ENCODE peak calls at places on chromosomes 5 and 9, in nine cellular contexts. One of them, this sample, is unnamed.

GRCh38 chr5:72224946-72225427 is 95.1 kb downstream of the MRPS27 start:
- DNase-seq in foreskin fibroblast: no peak
- DNase-seq in mammary epithelial cell: no peak
- DNase-seq in WERI-Rb-1: no peak
- DNase-seq in activated CD8-positive, alpha-beta T cell treated with anti-CD3 and anti-CD28 coated beads for 36 hours: no peak
- DNase-seq in body of pancreas: no peak
- DNase-seq in CD8-positive, alpha-beta T cell: no peak
- DNase-seq in tibial nerve: no peak
- DNase-seq in psoas muscle: no peak
- DNase-seq in this sample: no peak

GRCh38 chr5:123819818-123820217 is 307.8 kb downstream of the CSNK1G3 start:
- DNase-seq in foreskin fibroblast: peak
- DNase-seq in mammary epithelial cell: no peak
- DNase-seq in WERI-Rb-1: no peak
- DNase-seq in activated CD8-positive, alpha-beta T cell treated with anti-CD3 and anti-CD28 coated beads for 36 hours: no peak
- DNase-seq in body of pancreas: no peak
- DNase-seq in CD8-positive, alpha-beta T cell: no peak
- DNase-seq in tibial nerve: no peak
- DNase-seq in psoas muscle: no peak
- DNase-seq in this sample: no peak

GRCh38 chr5:39156082-39156481 is 63.3 kb downstream of the FYB1 start:
- DNase-seq in foreskin fibroblast: no peak
- DNase-seq in mammary epithelial cell: no peak
- DNase-seq in WERI-Rb-1: no peak
- DNase-seq in activated CD8-positive, alpha-beta T cell treated with anti-CD3 and anti-CD28 coated beads for 36 hours: no peak
- DNase-seq in body of pancreas: no peak
- DNase-seq in CD8-positive, alpha-beta T cell: no peak
- DNase-seq in tibial nerve: no peak
- DNase-seq in psoas muscle: no peak
- DNase-seq in this sample: no peak

GRCh38 chr9:136007906-136008692 is 46.9 kb upstream of the UBAC1 start:
- DNase-seq in foreskin fibroblast: peak
- DNase-seq in mammary epithelial cell: peak
- DNase-seq in WERI-Rb-1: no peak
- DNase-seq in activated CD8-positive, alpha-beta T cell treated with anti-CD3 and anti-CD28 coated beads for 36 hours: no peak
- DNase-seq in body of pancreas: no peak
- DNase-seq in CD8-positive, alpha-beta T cell: no peak
- DNase-seq in tibial nerve: no peak
- DNase-seq in psoas muscle: no peak
- DNase-seq in this sample: no peak

GRCh38 chr5:146815423-146815822 is 63.1 kb downstream of the PPP2R2B start:
- DNase-seq in foreskin fibroblast: no peak
- DNase-seq in mammary epithelial cell: no peak
- DNase-seq in WERI-Rb-1: no peak
- DNase-seq in activated CD8-positive, alpha-beta T cell treated with anti-CD3 and anti-CD28 coated beads for 36 hours: no peak
- DNase-seq in body of pancreas: no peak
- DNase-seq in CD8-positive, alpha-beta T cell: no peak
- DNase-seq in tibial nerve: no peak
- DNase-seq in psoas muscle: no peak
- DNase-seq in this sample: no peak

GRCh38 chr5:95526871-95527270 is 27.9 kb downstream of the SKIC3 start:
- DNase-seq in foreskin fibroblast: peak
- DNase-seq in mammary epithelial cell: no peak
- DNase-seq in WERI-Rb-1: no peak
- DNase-seq in activated CD8-positive, alpha-beta T cell treated with anti-CD3 and anti-CD28 coated beads for 36 hours: no peak
- DNase-seq in body of pancreas: no peak
- DNase-seq in CD8-positive, alpha-beta T cell: no peak
- DNase-seq in tibial nerve: no peak
- DNase-seq in psoas muscle: no peak
- DNase-seq in this sample: no peak

GRCh38 chr5:54823006-54823405 is 162.4 kb downstream of the ESM1 start:
- DNase-seq in foreskin fibroblast: peak
- DNase-seq in mammary epithelial cell: no peak
- DNase-seq in WERI-Rb-1: no peak
- DNase-seq in activated CD8-positive, alpha-beta T cell treated with anti-CD3 and anti-CD28 coated beads for 36 hours: no peak
- DNase-seq in body of pancreas: no peak
- DNase-seq in CD8-positive, alpha-beta T cell: no peak
- DNase-seq in tibial nerve: no peak
- DNase-seq in psoas muscle: no peak
- DNase-seq in this sample: no peak

GRCh38 chr5:109619661-109620060 is 70.1 kb upstream of the MAN2A1 start:
- DNase-seq in foreskin fibroblast: no peak
- DNase-seq in mammary epithelial cell: no peak
- DNase-seq in WERI-Rb-1: no peak
- DNase-seq in activated CD8-positive, alpha-beta T cell treated with anti-CD3 and anti-CD28 coated beads for 36 hours: no peak
- DNase-seq in body of pancreas: no peak
- DNase-seq in CD8-positive, alpha-beta T cell: no peak
- DNase-seq in tibial nerve: no peak
- DNase-seq in psoas muscle: no peak
- DNase-seq in this sample: no peak

GRCh38 chr5:117088176-117088575 is 513.6 kb upstream of the SEMA6A start:
- DNase-seq in foreskin fibroblast: no peak
- DNase-seq in mammary epithelial cell: no peak
- DNase-seq in WERI-Rb-1: no peak
- DNase-seq in activated CD8-positive, alpha-beta T cell treated with anti-CD3 and anti-CD28 coated beads for 36 hours: no peak
- DNase-seq in body of pancreas: no peak
- DNase-seq in CD8-positive, alpha-beta T cell: no peak
- DNase-seq in tibial nerve: no peak
- DNase-seq in psoas muscle: no peak
- DNase-seq in this sample: no peak

GRCh38 chr9:21585756-21586752 is 103.9 kb upstream of the IFNE start:
- DNase-seq in foreskin fibroblast: peak
- DNase-seq in mammary epithelial cell: no peak
- DNase-seq in WERI-Rb-1: no peak
- DNase-seq in activated CD8-positive, alpha-beta T cell treated with anti-CD3 and anti-CD28 coated beads for 36 hours: no peak
- DNase-seq in body of pancreas: no peak
- DNase-seq in CD8-positive, alpha-beta T cell: no peak
- DNase-seq in tibial nerve: no peak
- DNase-seq in psoas muscle: no peak
- DNase-seq in this sample: no peak
- TF ChIP-seq CTCF in foreskin fibroblast: peak
- TF ChIP-seq CTCF in mammary epithelial cell: peak
- TF ChIP-seq CTCF in WERI-Rb-1: no peak
- TF ChIP-seq CTCF in activated CD8-positive, alpha-beta T cell treated with anti-CD3 and anti-CD28 coated beads for 36 hours: no peak
- TF ChIP-seq CTCF in body of pancreas: no peak
- TF ChIP-seq CTCF in CD8-positive, alpha-beta T cell: no peak
- TF ChIP-seq CTCF in tibial nerve: no peak
- TF ChIP-seq CTCF in psoas muscle: no peak
- TF ChIP-seq CTCF in this sample: no peak

DNA sequence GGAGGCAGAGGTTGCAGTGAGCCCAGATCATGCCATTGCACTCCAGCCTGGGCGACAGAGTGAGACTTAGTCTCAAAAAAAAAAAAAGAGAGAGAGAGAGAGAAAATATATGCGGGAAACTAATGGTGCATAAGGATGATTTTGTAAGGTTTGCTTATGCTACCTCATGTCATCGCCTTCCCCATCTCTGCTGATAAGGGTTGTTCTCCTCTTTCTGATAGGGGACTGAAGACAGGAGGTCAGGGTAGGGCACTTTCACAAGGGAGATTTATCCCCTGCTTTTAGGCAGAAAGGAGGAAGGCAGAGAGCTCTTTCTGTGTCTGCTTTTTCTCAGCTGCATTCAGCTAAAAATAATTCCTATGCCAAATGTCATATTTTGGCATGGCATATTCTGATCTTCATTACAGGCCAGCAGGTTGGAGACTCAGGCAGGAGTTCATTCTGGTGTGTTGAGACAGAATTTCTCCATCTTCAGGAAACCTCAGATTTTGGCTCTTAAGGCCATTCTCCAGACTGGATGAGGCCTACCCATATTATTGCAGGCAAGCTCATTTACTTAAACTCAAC is 220.2 kb downstream of the AUH start:
- DNase-seq in foreskin fibroblast: no peak
- DNase-seq in mammary epithelial cell: no peak
- DNase-seq in WERI-Rb-1: no peak
- DNase-seq in activated CD8-positive, alpha-beta T cell treated with anti-CD3 and anti-CD28 coated beads for 36 hours: no peak
- DNase-seq in body of pancreas: no peak
- DNase-seq in CD8-positive, alpha-beta T cell: no peak
- DNase-seq in tibial nerve: no peak
- DNase-seq in psoas muscle: no peak
- DNase-seq in this sample: no peak
- TF ChIP-seq CTCF in foreskin fibroblast: no peak
- TF ChIP-seq CTCF in mammary epithelial cell: no peak
- TF ChIP-seq CTCF in WERI-Rb-1: no peak
- TF ChIP-seq CTCF in activated CD8-positive, alpha-beta T cell treated with anti-CD3 and anti-CD28 coated beads for 36 hours: no peak
- TF ChIP-seq CTCF in body of pancreas: no peak
- TF ChIP-seq CTCF in CD8-positive, alpha-beta T cell: no peak
- TF ChIP-seq CTCF in tibial nerve: no peak
- TF ChIP-seq CTCF in psoas muscle: no peak
- TF ChIP-seq CTCF in this sample: no peak

GRCh38 chr9:128552153-128552743 is at the start of gene SPTAN1:
- DNase-seq in foreskin fibroblast: peak
- DNase-seq in mammary epithelial cell: peak
- DNase-seq in WERI-Rb-1: peak
- DNase-seq in activated CD8-positive, alpha-beta T cell treated with anti-CD3 and anti-CD28 coated beads for 36 hours: peak
- DNase-seq in body of pancreas: peak
- DNase-seq in CD8-positive, alpha-beta T cell: peak
- DNase-seq in tibial nerve: peak
- DNase-seq in psoas muscle: peak
- DNase-seq in this sample: peak
- TF ChIP-seq CTCF in foreskin fibroblast: no peak
- TF ChIP-seq CTCF in mammary epithelial cell: no peak
- TF ChIP-seq CTCF in WERI-Rb-1: no peak
- TF ChIP-seq CTCF in activated CD8-positive, alpha-beta T cell treated with anti-CD3 and anti-CD28 coated beads for 36 hours: no peak
- TF ChIP-seq CTCF in body of pancreas: peak
- TF ChIP-seq CTCF in CD8-positive, alpha-beta T cell: no peak
- TF ChIP-seq CTCF in tibial nerve: no peak
- TF ChIP-seq CTCF in psoas muscle: peak
- TF ChIP-seq CTCF in this sample: no peak

GRCh38 chr5:61653802-61654580 is 321.9 kb downstream of the ZSWIM6 start:
- DNase-seq in foreskin fibroblast: no peak
- DNase-seq in mammary epithelial cell: no peak
- DNase-seq in WERI-Rb-1: no peak
- DNase-seq in activated CD8-positive, alpha-beta T cell treated with anti-CD3 and anti-CD28 coated beads for 36 hours: no peak
- DNase-seq in body of pancreas: no peak
- DNase-seq in CD8-positive, alpha-beta T cell: no peak
- DNase-seq in tibial nerve: no peak
- DNase-seq in psoas muscle: no peak
- DNase-seq in this sample: no peak
- TF ChIP-seq CTCF in foreskin fibroblast: no peak
- TF ChIP-seq CTCF in mammary epithelial cell: no peak
- TF ChIP-seq CTCF in WERI-Rb-1: no peak
- TF ChIP-seq CTCF in activated CD8-positive, alpha-beta T cell treated with anti-CD3 and anti-CD28 coated beads for 36 hours: no peak
- TF ChIP-seq CTCF in body of pancreas: no peak
- TF ChIP-seq CTCF in CD8-positive, alpha-beta T cell: no peak
- TF ChIP-seq CTCF in tibial nerve: no peak
- TF ChIP-seq CTCF in psoas muscle: no peak
- TF ChIP-seq CTCF in this sample: no peak

DNA sequence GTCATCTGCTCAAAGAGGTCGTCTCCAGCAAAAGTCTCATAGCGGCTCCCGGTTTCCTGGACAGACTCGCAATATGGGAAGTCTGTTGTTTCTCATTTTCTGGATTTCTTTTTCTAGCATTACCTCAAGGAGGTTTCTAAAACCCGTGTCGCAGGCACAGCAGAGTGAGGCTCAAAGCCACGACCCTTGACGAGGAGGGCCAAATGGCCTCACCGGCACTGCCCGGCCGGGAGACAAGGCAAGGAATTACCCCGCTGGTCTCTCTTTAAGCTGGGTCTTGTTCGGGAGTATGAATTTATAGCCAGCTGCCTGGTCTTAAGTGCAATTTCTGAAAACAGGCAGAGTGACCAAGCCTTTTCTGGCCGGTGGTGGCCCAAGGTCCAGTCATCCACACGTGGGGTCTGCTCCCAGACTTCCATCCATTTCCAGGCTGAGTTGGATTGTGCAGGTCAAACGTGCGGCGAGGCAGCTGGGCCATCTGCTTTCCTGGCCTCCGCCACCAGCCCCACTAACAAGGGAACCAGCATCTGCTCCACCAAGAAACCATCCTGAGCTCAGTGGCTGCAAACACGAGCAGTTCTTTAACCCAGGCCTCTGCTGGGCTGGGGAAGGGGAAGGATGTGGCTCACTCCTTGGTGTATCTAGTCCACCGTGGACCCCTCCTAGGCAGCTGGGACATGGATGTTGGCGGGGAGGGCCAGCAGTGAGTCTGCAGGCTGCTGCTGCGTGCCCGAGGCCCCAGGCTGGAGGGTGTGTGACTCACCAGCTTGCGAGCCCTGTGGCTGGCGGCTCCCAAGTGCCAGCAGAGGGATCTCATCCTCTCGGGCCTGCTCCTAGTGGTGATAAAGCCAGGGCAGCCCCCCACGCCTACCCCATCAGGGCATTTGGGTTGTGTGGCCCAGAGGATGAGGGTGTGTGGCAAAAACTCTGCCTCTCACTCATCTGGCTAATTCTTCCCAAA is 55.6 kb upstream of the COL5A1 start:
- DNase-seq in foreskin fibroblast: peak
- DNase-seq in mammary epithelial cell: peak
- DNase-seq in WERI-Rb-1: peak
- DNase-seq in activated CD8-positive, alpha-beta T cell treated with anti-CD3 and anti-CD28 coated beads for 36 hours: no peak
- DNase-seq in body of pancreas: no peak
- DNase-seq in CD8-positive, alpha-beta T cell: peak
- DNase-seq in tibial nerve: no peak
- DNase-seq in psoas muscle: no peak
- DNase-seq in this sample: no peak
- TF ChIP-seq CTCF in foreskin fibroblast: peak
- TF ChIP-seq CTCF in mammary epithelial cell: no peak
- TF ChIP-seq CTCF in WERI-Rb-1: peak
- TF ChIP-seq CTCF in activated CD8-positive, alpha-beta T cell treated with anti-CD3 and anti-CD28 coated beads for 36 hours: no peak
- TF ChIP-seq CTCF in body of pancreas: no peak
- TF ChIP-seq CTCF in CD8-positive, alpha-beta T cell: no peak
- TF ChIP-seq CTCF in tibial nerve: no peak
- TF ChIP-seq CTCF in psoas muscle: no peak
- TF ChIP-seq CTCF in this sample: no peak

GRCh38 chr9:133356391-133357091 is at the start of the genes SURF1 and SURF2:
- DNase-seq in foreskin fibroblast: peak
- DNase-seq in mammary epithelial cell: peak
- DNase-seq in WERI-Rb-1: peak
- DNase-seq in activated CD8-positive, alpha-beta T cell treated with anti-CD3 and anti-CD28 coated beads for 36 hours: peak
- DNase-seq in body of pancreas: peak
- DNase-seq in CD8-positive, alpha-beta T cell: peak
- DNase-seq in tibial nerve: peak
- DNase-seq in psoas muscle: peak
- DNase-seq in this sample: peak

GRCh38 chr9:133354766-133355165 is 1.5 kb downstream of the SURF1 start:
- DNase-seq in foreskin fibroblast: peak
- DNase-seq in mammary epithelial cell: no peak
- DNase-seq in WERI-Rb-1: peak
- DNase-seq in activated CD8-positive, alpha-beta T cell treated with anti-CD3 and anti-CD28 coated beads for 36 hours: no peak
- DNase-seq in body of pancreas: no peak
- DNase-seq in CD8-positive, alpha-beta T cell: no peak
- DNase-seq in tibial nerve: no peak
- DNase-seq in psoas muscle: no peak
- DNase-seq in this sample: no peak

GRCh38 chr9:133357656-133358055 is 1.3 kb downstream of the SURF2 start:
- DNase-seq in foreskin fibroblast: no peak
- DNase-seq in mammary epithelial cell: no peak
- DNase-seq in WERI-Rb-1: no peak
- DNase-seq in activated CD8-positive, alpha-beta T cell treated with anti-CD3 and anti-CD28 coated beads for 36 hours: no peak
- DNase-seq in body of pancreas: no peak
- DNase-seq in CD8-positive, alpha-beta T cell: no peak
- DNase-seq in tibial nerve: no peak
- DNase-seq in psoas muscle: no peak
- DNase-seq in this sample: no peak

GRCh38 chr9:133353548-133353947 is 2.7 kb downstream of the SURF1 start:
- DNase-seq in foreskin fibroblast: no peak
- DNase-seq in mammary epithelial cell: no peak
- DNase-seq in WERI-Rb-1: no peak
- DNase-seq in activated CD8-positive, alpha-beta T cell treated with anti-CD3 and anti-CD28 coated beads for 36 hours: no peak
- DNase-seq in body of pancreas: no peak
- DNase-seq in CD8-positive, alpha-beta T cell: no peak
- DNase-seq in tibial nerve: no peak
- DNase-seq in psoas muscle: no peak
- DNase-seq in this sample: no peak

GRCh38 chr9:133355881-133356357 is 368 bp downstream of the SURF1 start:
- DNase-seq in foreskin fibroblast: peak
- DNase-seq in mammary epithelial cell: no peak
- DNase-seq in WERI-Rb-1: no peak
- DNase-seq in activated CD8-positive, alpha-beta T cell treated with anti-CD3 and anti-CD28 coated beads for 36 hours: no peak
- DNase-seq in body of pancreas: no peak
- DNase-seq in CD8-positive, alpha-beta T cell: no peak
- DNase-seq in tibial nerve: no peak
- DNase-seq in psoas muscle: no peak
- DNase-seq in this sample: no peak
- TF ChIP-seq CTCF in foreskin fibroblast: no peak
- TF ChIP-seq CTCF in mammary epithelial cell: no peak
- TF ChIP-seq CTCF in WERI-Rb-1: no peak
- TF ChIP-seq CTCF in activated CD8-positive, alpha-beta T cell treated with anti-CD3 and anti-CD28 coated beads for 36 hours: no peak
- TF ChIP-seq CTCF in body of pancreas: no peak
- TF ChIP-seq CTCF in CD8-positive, alpha-beta T cell: no peak
- TF ChIP-seq CTCF in tibial nerve: no peak
- TF ChIP-seq CTCF in psoas muscle: no peak
- TF ChIP-seq CTCF in this sample: no peak